ENCODE peak calls at places on chromosomes 12 and 14, in eight cellular contexts. J is H54; N is mucosa of gallbladder; O is activated naive CD8-positive, alpha-beta T cell treated with anti-CD3 and anti-CD28 coated beads, Interleukin-2, amount 50 U/mL, for 24 hours; W is uterus; R is NCI-H510A treated with DMSO at 0.1 percent for 48 hours; V is NCI-H2171; A is T-cell. T is an unnamed sample.

GRCh38 chr12:124005736-124006581 is 32.9 kb downstream of the ZNF664 start:
- DNase-seq in V (no peak), N (peak; percentile 42), J (no peak), O (no peak), R (no peak), A (no peak), W (no peak), T (no peak)

GRCh38 chr14:67580336-67581230 is 19.5 kb downstream of the PIGH start:
- DNase-seq in O (no peak), A (no peak), V (no peak), N (peak; percentile 63), W (no peak), J (no peak), R (no peak), T (no peak)

GRCh38 chr12:88393017-88393767 is 187.1 kb downstream of the KITLG start:
- DNase-seq in A (no peak), V (peak; percentile 1), O (no peak), W (no peak), J (no peak), N (no peak), R (no peak), T (peak; percentile 35)

GRCh38 chr12:65999564-66000280 is 130.8 kb downstream of the LLPH start:
- DNase-seq in R (no peak), A (no peak), N (no peak), W (no peak), O (no peak), V (no peak), J (peak; percentile 6), T (peak; percentile 18)

GRCh38 chr12:122437656-122438121 is 15.2 kb upstream of the CLIP1 start:
- DNase-seq in V (peak; percentile 91), A (no peak), W (peak; percentile 55), N (peak; percentile 38), O (no peak), J (peak; percentile 68), R (no peak), T (peak; percentile 35)

GRCh38 chr14:103524002-103524785 is 1.6 kb upstream of the CKB start:
- DNase-seq in J (no peak), A (no peak), O (no peak), W (no peak), N (no peak), R (no peak), V (no peak), T (no peak)

GRCh38 chr12:83052890-83053541 is 366.3 kb downstream of the TMTC2 start:
- DNase-seq in R (no peak), N (no peak), A (no peak), V (no peak), J (no peak), W (no peak), O (no peak), T (no peak)

GRCh38 chr12:94560416-94561221 is 89.7 kb downstream of the TMCC3 start:
- DNase-seq in N (no peak), J (peak; percentile 73), O (peak; percentile 19), W (no peak), V (no peak), R (no peak), A (no peak), T (peak; percentile 94)

GRCh38 chr12:79424109-79424721 is 266.5 kb downstream of the PAWR start:
- DNase-seq in N (no peak), W (no peak), R (no peak), A (no peak), O (no peak), J (no peak), V (no peak), T (peak; percentile 44)

GRCh38 chr14:37262649-37263048 is 64.9 kb downstream of the MIPOL1 start:
- DNase-seq in J (no peak), A (no peak), R (no peak), N (no peak), O (no peak), V (peak; percentile 2), W (no peak), T (no peak)

GRCh38 chr12:13799574-13799973 is 181.8 kb downstream of the GRIN2B start:
- DNase-seq in W (no peak), N (no peak), O (no peak), A (no peak), R (no peak), V (no peak), J (no peak), T (no peak)

GRCh38 chr14:89507926-89508460 is 91.0 kb upstream of the FOXN3 start:
- DNase-seq in A (no peak), W (no peak), V (no peak), J (peak; percentile 15), N (no peak), R (no peak), O (no peak), T (no peak)

GRCh38 chr12:6852651-6853354 is 853 bp downstream of the USP5 start:
- DNase-seq in W (no peak), A (peak; percentile 59), O (peak; percentile 69), V (peak; percentile 100), R (peak; percentile 14), J (peak; percentile 58), N (no peak), T (peak; percentile 37)

GRCh38 chr12:25455696-25456095 is 97.4 kb downstream of the LMNTD1 start:
- DNase-seq in R (no peak), N (no peak), A (no peak), O (no peak), V (no peak), J (no peak), W (no peak), T (no peak)

GRCh38 chr14:23522643-23523198 is 28.8 kb downstream of the ZFHX2 start:
- DNase-seq in J (no peak), R (no peak), V (no peak), N (no peak), O (no peak), W (no peak), A (no peak), T (no peak)

GRCh38 chr14:56390859-56391258 is 188.7 kb upstream of the TMEM260 start:
- DNase-seq in A (no peak), R (no peak), J (no peak), N (no peak), W (no peak), V (no peak), O (no peak), T (no peak)

GRCh38 chr12:104958946-104959841 is 1.1 kb upstream of the SLC41A2 start:
- DNase-seq in R (peak; percentile 57), N (peak; percentile 31), A (no peak), W (no peak), O (no peak), J (peak; percentile 47), V (no peak), T (peak; percentile 55)

GRCh38 chr14:66104486-66104885 is 381.7 kb upstream of the CCDC196 start:
- DNase-seq in O (no peak), W (no peak), J (no peak), A (no peak), N (no peak), V (peak; percentile 86), R (no peak), T (no peak)

GRCh38 chr14:68789798-68790655 is 2.8 kb downstream of the ZFP36L1 start:
- DNase-seq in W (peak; percentile 31), N (peak; percentile 32), J (no peak), A (no peak), O (no peak), V (no peak), R (no peak), T (no peak)

GRCh38 chr14:55323910-55324309 is 52.7 kb downstream of the FBXO34 start:
- DNase-seq in V (no peak), R (no peak), W (no peak), A (no peak), J (no peak), N (no peak), O (no peak), T (no peak)

GRCh38 chr14:100981808-100982207 is 78.3 kb upstream of the RTL1 start:
- DNase-seq in A (no peak), W (no peak), N (no peak), O (no peak), V (no peak), J (no peak), R (no peak), T (no peak)

GRCh38 chr14:105281354-105282097 is 19.3 kb downstream of the BRF1 start:
- DNase-seq in W (no peak), V (peak; percentile 21), R (peak; percentile 72), A (no peak), N (peak; percentile 27), J (no peak), O (no peak), T (no peak)